ENCODE peak calls at places on chromosomes 4 and X, in four cellular contexts. Y is hepatocyte, I is left ventricle myocardium inferior, F is lung. U is an unnamed sample. For H3K27me3, the result is how much of the 10 kb centered on the place peaks cover.

GRCh38 chrX:53476371-53476770 is 42.2 kb upstream of the HSD17B10 start:
- DNase-seq in Y (no peak), I (no peak), F (no peak), U (no peak)

GRCh38 chrX:39576081-39576701 is 521.6 kb downstream of the BCOR start:
- DNase-seq in Y (no peak), I (no peak), F (no peak), U (no peak)

GRCh38 chr4:111400736-111401135 is 744.5 kb upstream of the FAM241A start:
- DNase-seq in Y (peak), I (no peak), F (no peak), U (no peak)

GRCh38 chr4:78528327-78528726 is 23.2 kb upstream of the ANXA3 start:
- DNase-seq in Y (no peak), I (no peak), F (no peak), U (no peak)

GRCh38 chr4:1910643-1911042 is 39.5 kb downstream of the NSD2 start:
- DNase-seq in Y (peak), I (no peak), F (no peak), U (no peak)

GRCh38 chrX:16601885-16602284 is 48.1 kb upstream of the S100G start:
- DNase-seq in Y (no peak), I (no peak), F (no peak), U (no peak)

GRCh38 chr4:26299254-26299882 is 21.4 kb upstream of the RBPJ start:
- DNase-seq in Y (no peak), I (no peak), F (no peak), U (no peak)

GRCh38 chr4:121025540-121025939 is 46.8 kb downstream of the NDNF start:
- DNase-seq in Y (no peak), I (no peak), F (no peak), U (no peak)

GRCh38 chrX:5051831-5052491 is 1176.7 kb downstream of the NLGN4X start:
- DNase-seq in Y (peak), I (peak), F (peak), U (peak)

GRCh38 chrX:79065696-79066095 is 78.8 kb upstream of the GPR174 start:
- DNase-seq in Y (no peak), I (no peak), F (no peak), U (no peak)

GRCh38 chrX:115233497-115234219 is at the start of gene LRCH2:
- DNase-seq in Y (peak), I (peak), F (no peak), U (no peak)

GRCh38 chrX:20361081-20361889 is 94.6 kb upstream of the RPS6KA3 start:
- DNase-seq in Y (peak), I (peak), F (peak), U (no peak)

GRCh38 chr4:80081566-80081965 is 8.5 kb upstream of the ANTXR2 start:
- DNase-seq in Y (no peak), I (no peak), F (no peak), U (no peak)

GRCh38 chr4:162706051-162706450 is 460.6 kb downstream of the NAF1 start:
- DNase-seq in Y (no peak), I (no peak), F (no peak), U (no peak)

GRCh38 chrX:46737462-46737861 is 21.5 kb downstream of the SLC9A7 start:
- DNase-seq in Y (no peak), I (no peak), F (no peak), U (no peak)

GRCh38 chr4:57199267-57199666 is 89.1 kb upstream of the IGFBP7 start:
- DNase-seq in Y (no peak), I (no peak), F (no peak), U (no peak)

GRCh38 chr4:8672486-8672885 is 79.9 kb downstream of the CPZ start:
- DNase-seq in Y (no peak), I (no peak), F (no peak), U (no peak)

GRCh38 chr4:8675383-8675782 is 82.8 kb downstream of the CPZ start:
- DNase-seq in Y (peak), I (no peak), F (no peak), U (no peak)

GRCh38 chr4:8676676-8677075 is 84.1 kb downstream of the CPZ start:
- DNase-seq in Y (no peak), I (no peak), F (no peak), U (no peak)

GRCh38 chr4:8675906-8676305 is 83.3 kb downstream of the CPZ start:
- DNase-seq in Y (no peak), I (no peak), F (no peak), U (no peak)

GRCh38 chr4:8674311-8674885 is 81.8 kb downstream of the CPZ start:
- DNase-seq in Y (no peak), I (no peak), F (no peak), U (no peak)
- H3K27me3 ChIP-seq in Y (under half), I (half or more), F (under half), U (under half)

GRCh38 chrX:124232523-124233201 is 99.8 kb upstream of the TEX13D start:
- DNase-seq in Y (no peak), I (no peak), F (no peak), U (no peak)
- H3K27me3 ChIP-seq in Y (under half), I (under half), F (under half), U (under half)

DNA sequence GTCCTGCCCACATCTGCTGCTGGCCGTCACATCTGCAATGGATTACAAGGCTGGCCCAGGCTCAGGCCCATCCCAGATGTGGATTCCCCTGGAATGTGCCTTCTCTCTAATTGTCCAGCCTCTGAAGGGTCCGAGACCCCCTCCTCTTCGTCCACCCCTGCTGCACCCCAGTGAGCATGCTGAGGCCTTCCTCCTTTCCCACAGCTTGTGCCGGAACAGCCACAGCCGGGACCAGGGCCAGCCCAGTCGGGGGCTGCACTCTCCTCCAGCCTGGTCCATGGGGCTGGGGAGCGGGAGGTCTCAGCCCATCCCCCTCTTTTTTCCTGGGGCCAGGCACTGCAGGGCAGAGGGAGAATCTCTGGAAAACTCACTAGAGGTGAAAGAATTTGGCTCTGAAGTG is 114.9 kb upstream of the NALF2 start:
- DNase-seq in Y (no peak), I (no peak), F (no peak), U (no peak)
- H3K27me3 ChIP-seq in Y (under half), I (under half), F (under half), U (under half)

DNA sequence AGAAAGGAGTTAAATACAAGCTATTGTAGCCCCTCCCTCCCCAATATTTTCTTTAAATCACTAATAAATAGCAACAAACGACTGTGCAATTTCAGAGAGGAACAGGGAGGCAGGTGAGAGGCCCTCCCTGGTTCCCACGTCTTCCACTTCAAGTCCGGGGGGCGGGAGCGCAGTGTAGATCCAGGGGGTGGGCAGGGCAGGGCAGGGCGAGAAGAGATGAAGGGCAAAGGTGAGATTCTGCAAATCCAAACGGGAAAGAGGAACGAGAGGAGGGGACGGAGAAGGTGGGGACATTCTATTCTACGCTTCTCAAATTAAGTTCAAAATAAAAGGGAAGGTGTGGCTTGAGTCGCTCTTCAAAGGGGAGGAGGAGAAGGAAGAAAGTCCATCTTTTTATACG is 6.8 kb downstream of the NKX6-1 start:
- DNase-seq in Y (no peak), I (no peak), F (no peak), U (no peak)
- H3K27me3 ChIP-seq in Y (half or more), I (half or more), F (under half), U (under half)

GRCh38 chrX:71140440-71140839 is 4.2 kb upstream of the NLGN3 start:
- DNase-seq in Y (no peak), I (no peak), F (no peak), U (no peak)
- H3K27me3 ChIP-seq in Y (under half), I (under half), F (under half), U (under half)

GRCh38 chrX:11111947-11112346 is 815 bp downstream of the HCCS start:
- DNase-seq in Y (no peak), I (no peak), F (no peak), U (no peak)
- H3K27me3 ChIP-seq in Y (under half), I (under half), F (under half), U (under half)

DNA sequence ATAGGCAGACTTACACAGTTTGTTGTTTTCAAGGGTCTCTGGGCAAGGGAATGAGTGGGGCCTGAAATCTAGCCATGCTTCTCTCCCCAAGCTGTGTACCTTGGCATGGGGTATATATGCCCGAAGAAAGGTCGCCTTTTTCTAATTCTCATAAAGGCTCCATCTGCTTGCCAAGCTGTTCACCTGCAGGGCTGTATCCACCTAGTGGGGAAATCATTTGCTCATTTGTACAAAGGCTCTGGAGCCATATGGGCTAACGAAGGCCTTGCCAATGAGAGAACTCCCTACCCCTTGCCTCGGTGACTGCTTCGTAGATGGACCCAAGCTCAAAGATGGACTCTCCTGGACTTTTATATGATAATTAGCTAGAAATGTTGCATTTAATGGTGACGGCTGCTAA is 1097.0 kb downstream of the PDHA2 start:
- DNase-seq in Y (no peak), I (no peak), F (no peak), U (no peak)
- H3K27me3 ChIP-seq in Y (under half), I (under half), F (under half), U (under half)

GRCh38 chrX:140509468-140510305 is 4.8 kb upstream of the SOX3 start:
- DNase-seq in Y (no peak), I (no peak), F (no peak), U (no peak)
- H3K27me3 ChIP-seq in Y (half or more), I (half or more), F (under half), U (under half)

GRCh38 chrX:74242484-74243138 is 61.4 kb upstream of the ZCCHC13 start:
- DNase-seq in Y (no peak), I (no peak), F (no peak), U (no peak)
- H3K27me3 ChIP-seq in Y (under half), I (under half), F (under half), U (under half)

U was measured in ascending aorta.